ENCODE peak calls at places on chromosomes 16 and 17, in ten cellular contexts. E, D, W, B, R, O, S, U, P and G are unnamed samples.

GRCh38 chr16:79013930-79014329 is 586.6 kb downstream of the MAF start:
- DNase-seq in E (no peak), O (no peak), B (no peak), D (no peak), U (no peak), P (no peak), W (no peak), R (no peak), S (no peak), G (no peak)

GRCh38 chr16:13936596-13937081 is 16.7 kb downstream of the ERCC4 start:
- DNase-seq in E (peak; percentile 75), D (peak; percentile 80), S (peak; percentile 74), U (peak; percentile 69), P (no peak), O (no peak), B (peak; percentile 81), R (no peak), W (no peak), G (peak; percentile 87)

GRCh38 chr17:82489851-82490511 is 29.6 kb upstream of the FOXK2 start:
- DNase-seq in R (no peak), O (no peak), P (no peak), W (no peak), U (no peak), D (no peak), E (no peak), B (no peak), S (no peak), G (no peak)

GRCh38 chr17:74599531-74599939 is 7.5 kb upstream of the CD300LD start:
- DNase-seq in P (peak; percentile 75), U (no peak), D (peak; percentile 11), S (no peak), B (no peak), R (no peak), W (no peak), E (no peak), O (no peak), G (no peak)

GRCh38 chr17:70136131-70136530 is 33.2 kb upstream of the KCNJ2 start:
- DNase-seq in W (no peak), R (peak; percentile 37), S (no peak), O (no peak), U (no peak), B (no peak), P (no peak), E (no peak), D (peak; percentile 41), G (no peak)

GRCh38 chr16:71885261-71885650 is 1.3 kb upstream of the ZNF821 start:
- DNase-seq in E (no peak), B (no peak), S (no peak), O (no peak), R (peak; percentile 20), D (peak; percentile 4), W (no peak), U (no peak), P (no peak), G (no peak)

GRCh38 chr16:4411684-4412083 is 4.7 kb downstream of the CORO7 start:
- DNase-seq in E (no peak), B (no peak), P (peak; percentile 71), S (no peak), O (no peak), D (no peak), W (no peak), R (no peak), U (peak; percentile 39), G (no peak)

GRCh38 chr17:27233783-27234182 is 60.1 kb upstream of the WSB1 start:
- DNase-seq in R (no peak), U (no peak), S (no peak), W (no peak), P (no peak), B (no peak), O (no peak), D (no peak), E (no peak), G (no peak)

GRCh38 chr17:39999067-39999466 is 16.2 kb upstream of the CSF3 start:
- DNase-seq in U (peak; percentile 33), S (peak; percentile 32), R (no peak), D (no peak), E (no peak), B (no peak), P (no peak), W (no peak), O (no peak), G (peak; percentile 45)

GRCh38 chr17:32659419-32659842 is 172.6 kb downstream of the CDK5R1 start:
- DNase-seq in D (peak; percentile 80), R (peak; percentile 74), O (peak; percentile 75), B (peak; percentile 64), U (peak; percentile 55), S (peak; percentile 79), W (peak; percentile 73), P (peak; percentile 73), E (peak; percentile 55), G (peak; percentile 66)

GRCh38 chr16:57920215-57920890 is 50.6 kb downstream of the CNGB1 start:
- DNase-seq in S (no peak), R (no peak), O (no peak), D (peak; percentile 78), U (no peak), B (no peak), P (no peak), E (no peak), W (no peak), G (no peak)

GRCh38 chr16:10989494-10989893 is 45.1 kb downstream of the CLEC16A start:
- DNase-seq in B (no peak), U (no peak), O (no peak), E (no peak), S (no peak), W (no peak), D (no peak), P (no peak), R (no peak), G (no peak)

GRCh38 chr16:89721644-89722391 is 481 bp downstream of the ZNF276 start:
- DNase-seq in B (peak; percentile 60), R (peak; percentile 70), U (peak; percentile 34), D (peak; percentile 64), E (peak; percentile 38), W (peak; percentile 83), P (peak; percentile 97), S (peak; percentile 55), O (peak; percentile 72), G (peak; percentile 46)

GRCh38 chr16:80631581-80631980 is 90.8 kb downstream of the DYNLRB2 start:
- DNase-seq in D (no peak), P (no peak), S (peak; percentile 15), R (no peak), U (peak; percentile 49), O (no peak), W (no peak), E (no peak), B (no peak), G (no peak)

GRCh38 chr16:194516-194915 is 14.3 kb downstream of the HBQ1 start:
- DNase-seq in S (peak; percentile 49), D (no peak), U (peak; percentile 29), O (no peak), B (no peak), E (no peak), P (no peak), R (no peak), W (no peak), G (peak; percentile 65)

GRCh38 chr17:35539659-35540026 is 2.2 kb upstream of the SLFN12L start:
- DNase-seq in R (no peak), B (no peak), O (no peak), P (no peak), E (no peak), S (no peak), D (no peak), U (no peak), W (no peak), G (no peak)

GRCh38 chr17:35540589-35541404 is 3.3 kb upstream of the SLFN12L start:
- DNase-seq in P (peak; percentile 89), B (peak; percentile 63), E (peak; percentile 25), R (peak; percentile 71), U (peak; percentile 51), W (peak; percentile 49), D (peak; percentile 18), S (peak; percentile 68), O (no peak), G (peak; percentile 25)

GRCh38 chr17:35536664-35537160 is 766 bp downstream of the SLFN12L start:
- DNase-seq in U (no peak), W (no peak), P (no peak), D (no peak), E (no peak), S (no peak), O (no peak), B (no peak), R (no peak), G (no peak)

GRCh38 chr17:35534694-35535093 is 2.8 kb downstream of the SLFN12L start:
- DNase-seq in P (no peak), W (no peak), R (no peak), O (no peak), B (no peak), U (no peak), D (no peak), E (no peak), S (no peak), G (no peak)

GRCh38 chr17:35537569-35538209 is at the start of gene SLFN12L:
- DNase-seq in R (peak; percentile 60), D (no peak), B (no peak), P (no peak), U (no peak), S (peak; percentile 10), W (no peak), E (no peak), O (no peak), G (no peak)
- H3K4me3 ChIP-seq in R (peak within 1 kb of the TSS; percentile 28), D (no peak within 1 kb of the TSS), B (no peak within 1 kb of the TSS), P (peak within 1 kb of the TSS; percentile 42), U (no peak within 1 kb of the TSS), S (no peak within 1 kb of the TSS), W (no peak within 1 kb of the TSS), E (no peak within 1 kb of the TSS), O (no peak within 1 kb of the TSS), G (no peak within 1 kb of the TSS)

GRCh38 chr17:4010754-4011153 is 46.5 kb upstream of the ATP2A3 start:
- DNase-seq in B (no peak), P (no peak), R (no peak), O (no peak), D (no peak), S (no peak), E (no peak), W (no peak), U (no peak), G (no peak)
- H3K4me3 ChIP-seq in B (no peak overlapping the region), P (no peak overlapping the region), R (no peak overlapping the region), O (no peak overlapping the region), D (no peak overlapping the region), S (no peak overlapping the region), E (no peak overlapping the region), W (no peak overlapping the region), U (no peak overlapping the region), G (no peak overlapping the region)

DNA sequence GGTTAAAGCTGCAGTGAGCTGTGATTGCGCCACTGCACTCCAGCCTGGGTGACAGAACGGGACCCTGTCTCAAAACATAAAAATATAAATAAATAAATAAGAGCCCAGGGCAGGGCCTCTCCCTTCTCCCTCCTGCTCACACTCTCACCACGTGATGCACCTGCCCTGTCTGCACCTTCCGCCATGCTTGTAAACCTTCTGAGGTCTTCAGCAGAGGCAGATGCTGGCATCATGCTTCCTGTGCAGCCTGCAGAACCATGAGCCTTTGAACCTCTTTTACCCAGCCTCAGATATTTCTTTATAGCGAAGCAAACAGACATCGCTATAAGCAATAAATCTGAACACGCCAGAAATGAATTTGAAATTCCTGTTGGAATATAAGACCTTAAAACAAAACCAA is 48.5 kb downstream of the HNF1B start:
- DNase-seq in U (no peak), S (no peak), D (no peak), W (no peak), R (no peak), P (no peak), E (no peak), O (no peak), B (no peak), G (no peak)
- H3K4me3 ChIP-seq in U (no peak overlapping the region), S (no peak overlapping the region), D (no peak overlapping the region), W (no peak overlapping the region), R (no peak overlapping the region), P (no peak overlapping the region), E (no peak overlapping the region), O (no peak overlapping the region), B (no peak overlapping the region), G (no peak overlapping the region)

GRCh38 chr17:48003686-48004120 is 32.8 kb downstream of the CDK5RAP3 start:
- DNase-seq in W (no peak), E (no peak), B (no peak), P (no peak), O (no peak), U (no peak), S (no peak), D (no peak), R (no peak), G (no peak)
- H3K4me3 ChIP-seq in W (no peak overlapping the region), E (no peak overlapping the region), B (no peak overlapping the region), P (no peak overlapping the region), O (no peak overlapping the region), U (no peak overlapping the region), S (no peak overlapping the region), D (no peak overlapping the region), R (no peak overlapping the region), G (no peak overlapping the region)